ENCODE peak calls at places on chromosomes 12 and 14, in five cellular contexts. S is tibial nerve, T is psoas muscle, Z is AG04450, M is cardiac muscle cell. C is an unnamed sample.

GRCh38 chr12:122834921-122835692 is at the start of gene HIP1R:
- DNase-seq in Z (no peak), T (peak), M (peak), S (no peak), C (no peak)

GRCh38 chr12:1099158-1099557 is 108.1 kb downstream of the ERC1 start:
- DNase-seq in S (no peak), Z (no peak), M (no peak), T (no peak), C (no peak)

GRCh38 chr12:132715874-132716273 is 5.2 kb downstream of the PGAM5 start:
- DNase-seq in T (no peak), S (no peak), M (no peak), Z (no peak), C (no peak)

GRCh38 chr12:65946821-65947220 is 122.5 kb downstream of the HMGA2 start:
- DNase-seq in S (no peak), T (no peak), Z (no peak), M (no peak), C (no peak)

GRCh38 chr12:95880895-95881294 is 22.1 kb downstream of the SNRPF start:
- DNase-seq in S (no peak), Z (no peak), T (no peak), M (no peak), C (no peak)

GRCh38 chr12:95582230-95583058 is 31.2 kb upstream of the USP44 start:
- DNase-seq in T (no peak), Z (no peak), S (no peak), M (peak), C (peak)

GRCh38 chr12:108989381-108989780 is 31.5 kb downstream of the SVOP start:
- DNase-seq in T (no peak), M (no peak), S (no peak), Z (no peak), C (no peak)

GRCh38 chr14:97891515-97891914 is 1094.3 kb downstream of the VRK1 start:
- DNase-seq in M (no peak), S (no peak), Z (no peak), T (no peak), C (no peak)

GRCh38 chr12:131674373-131674772 is 36.5 kb upstream of the SFSWAP start:
- DNase-seq in M (no peak), Z (no peak), S (no peak), T (no peak), C (no peak)

GRCh38 chr12:84694111-84694510 is 218.5 kb downstream of the SLC6A15 start:
- DNase-seq in Z (no peak), T (no peak), S (no peak), M (no peak), C (no peak)

GRCh38 chr12:19261773-19262172 is 132.2 kb downstream of the PLEKHA5 start:
- DNase-seq in M (no peak), T (no peak), S (no peak), Z (no peak), C (no peak)

GRCh38 chr14:42222924-42223471 is 616.3 kb downstream of the LRFN5 start:
- DNase-seq in Z (peak), S (peak), T (no peak), M (peak), C (peak)

GRCh38 chr14:72552236-72552635 is 341.7 kb downstream of the DPF3 start:
- DNase-seq in T (no peak), Z (no peak), M (no peak), S (no peak), C (no peak)

GRCh38 chr12:51362307-51362706 is 15.8 kb upstream of the CELA1 start:
- DNase-seq in T (no peak), S (no peak), Z (no peak), M (no peak), C (no peak)

GRCh38 chr12:127280393-127281275 is 986.3 kb upstream of the TMEM132C start:
- DNase-seq in M (peak), S (peak), T (peak), Z (no peak), C (no peak)

GRCh38 chr14:92626041-92626440 is 112.5 kb downstream of the RIN3 start:
- DNase-seq in Z (no peak), T (no peak), S (no peak), M (no peak), C (no peak)

GRCh38 chr12:113244015-113244983 is 23.0 kb downstream of the TPCN1 start:
- DNase-seq in Z (no peak), T (peak), M (no peak), S (peak), C (no peak)

GRCh38 chr12:119644930-119645329 is 23.0 kb upstream of the PRKAB1 start:
- DNase-seq in S (no peak), T (no peak), Z (no peak), M (no peak), C (no peak)

GRCh38 chr12:10936495-10936894 is 2.6 kb downstream of the TAS2R14 start:
- DNase-seq in T (no peak), S (no peak), M (no peak), Z (no peak), C (no peak)

GRCh38 chr12:71371132-71371531 is 68.5 kb upstream of the LGR5 start:
- DNase-seq in Z (no peak), M (no peak), S (no peak), T (no peak), C (no peak)

GRCh38 chr14:53861781-53862180 is 94.8 kb downstream of the BMP4 start:
- DNase-seq in S (no peak), T (no peak), Z (no peak), M (no peak), C (no peak)

GRCh38 chr12:121145221-121145620 is 12.5 kb downstream of the P2RX7 start:
- DNase-seq in Z (no peak), M (no peak), S (no peak), T (no peak), C (no peak)

GRCh38 chr14:101177301-101178055 is 274.0 kb upstream of the RTL1 start:
- DNase-seq in T (no peak), S (no peak), Z (no peak), M (no peak), C (no peak)

GRCh38 chr14:49484180-49484579 is 102.0 kb downstream of the RPS29 start:
- DNase-seq in Z (no peak), M (no peak), S (no peak), T (no peak), C (no peak)

GRCh38 chr14:86675059-86675458 is 1145.1 kb downstream of the FLRT2 start:
- DNase-seq in S (no peak), T (no peak), M (no peak), Z (no peak), C (no peak)
- TF ChIP-seq CTCF in S (no peak), T (no peak), M (no peak), Z (no peak), C (peak)

GRCh38 chr12:48978291-48978740 is at the start of gene WNT1:
- DNase-seq in Z (no peak), S (no peak), T (no peak), M (no peak), C (no peak)

GRCh38 chr12:48979602-48980388 is 1.7 kb downstream of the WNT1 start:
- DNase-seq in Z (no peak), S (no peak), M (no peak), T (peak), C (no peak)

GRCh38 chr12:48980389-48980952 is 2.3 kb downstream of the WNT1 start:
- DNase-seq in M (no peak), S (no peak), T (no peak), Z (no peak), C (no peak)

GRCh38 chr12:48978741-48979601 is 849 bp downstream of the WNT1 start:
- DNase-seq in S (no peak), T (no peak), Z (no peak), M (no peak), C (no peak)

GRCh38 chr12:48977290-48978281 is 536 bp upstream of the WNT1 start:
- DNase-seq in T (peak), S (peak), M (no peak), Z (no peak), C (no peak)
- H3K4me3 ChIP-seq in T (peak), S (no peak), M (no peak), Z (no peak), C (no peak)

GRCh38 chr14:34983148-34983760 is 462 bp downstream of the SRP54 start:
- DNase-seq in Z (no peak), M (no peak), S (peak), T (no peak), C (no peak)

GRCh38 chr14:34981743-34982420 is 910 bp upstream of the SRP54 start:
- DNase-seq in Z (peak), T (no peak), S (peak), M (peak), C (no peak)

GRCh38 chr14:34985740-34986139 is 2.9 kb downstream of the SRP54 start:
- DNase-seq in M (no peak), S (no peak), Z (no peak), T (no peak), C (no peak)

GRCh38 chr14:34980337-34980900 is 2.4 kb upstream of the SRP54 start:
- DNase-seq in S (no peak), Z (no peak), M (no peak), T (no peak), C (no peak)

DNA sequence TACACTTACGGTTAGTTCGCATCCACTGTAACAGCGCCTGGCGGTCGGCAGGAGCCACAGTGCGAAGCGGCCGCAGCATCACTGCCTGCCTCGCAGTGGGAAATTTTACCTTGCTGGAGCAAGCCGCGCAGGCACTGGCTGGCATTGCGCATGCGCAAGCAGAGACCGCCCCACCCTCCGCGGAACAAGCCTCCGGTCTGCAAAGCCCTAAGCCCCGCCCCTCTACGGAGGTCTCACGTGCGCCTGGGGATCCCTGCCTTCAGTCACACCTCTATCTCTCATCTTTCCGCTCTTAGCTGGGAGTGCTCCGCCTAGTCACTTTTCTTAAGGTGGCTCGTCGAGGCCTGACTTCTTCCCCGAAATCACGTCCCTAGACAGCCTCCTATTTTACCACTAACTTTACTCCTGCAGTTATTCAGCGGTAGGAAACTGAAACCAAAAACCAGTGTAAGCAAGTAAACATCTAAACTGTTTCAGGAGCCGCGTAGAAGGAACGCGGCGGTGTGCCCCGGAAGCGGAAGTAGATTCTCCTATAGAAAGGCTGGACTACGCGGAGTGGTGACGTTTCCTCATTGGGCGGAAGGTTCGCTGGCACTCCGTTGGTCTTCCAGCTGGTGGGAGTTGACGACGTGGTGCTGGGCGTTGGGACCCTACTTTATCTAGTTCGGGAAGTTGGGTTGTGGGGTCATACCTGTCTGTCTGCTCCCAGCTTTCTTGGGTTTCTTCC is at the start of gene SRP54:
- DNase-seq in Z (peak), S (peak), T (peak), M (peak), C (peak)
- TF ChIP-seq CTCF in Z (peak), S (no peak), T (peak), M (peak), C (no peak)

GRCh38 chr12:48007206-48007605 is 2.9 kb upstream of the COL2A1 start:
- DNase-seq in S (no peak), M (no peak), T (no peak), Z (no peak), C (no peak)
- H3K4me3 ChIP-seq in S (no peak), M (no peak), T (no peak), Z (no peak), C (no peak)

GRCh38 chr12:30440826-30441602 is 254.7 kb downstream of the IPO8 start:
- DNase-seq in M (peak), Z (no peak), T (no peak), S (no peak), C (no peak)
- TF ChIP-seq CTCF in M (peak), Z (peak), T (no peak), S (no peak), C (peak)